ENCODE peak calls at places on chromosomes 1 and 21, in six cellular contexts. One of them, this sample, is unnamed.

GRCh38 chr21:15084668-15085067 is 19.9 kb upstream of the NRIP1 start:
- DNase-seq in OCI-M1: no peak
- DNase-seq in AML-193: no peak
- DNase-seq in psoas muscle: no peak
- DNase-seq in aorta: no peak
- DNase-seq in dorsolateral prefrontal cortex: no peak
- DNase-seq in this sample: no peak

GRCh38 chr1:57329001-57329400 is 94.9 kb downstream of the DAB1 start:
- DNase-seq in OCI-M1: no peak
- DNase-seq in AML-193: no peak
- DNase-seq in psoas muscle: no peak
- DNase-seq in aorta: no peak
- DNase-seq in dorsolateral prefrontal cortex: no peak
- DNase-seq in this sample: no peak

GRCh38 chr1:153322568-153322967 is 9.8 kb upstream of the PGLYRP3 start:
- DNase-seq in OCI-M1: no peak
- DNase-seq in AML-193: no peak
- DNase-seq in psoas muscle: no peak
- DNase-seq in aorta: no peak
- DNase-seq in dorsolateral prefrontal cortex: no peak
- DNase-seq in this sample: no peak

GRCh38 chr1:62213075-62213914 is 18.6 kb downstream of the L1TD1 start:
- DNase-seq in OCI-M1: no peak
- DNase-seq in AML-193: no peak
- DNase-seq in psoas muscle: no peak
- DNase-seq in aorta: no peak
- DNase-seq in dorsolateral prefrontal cortex: no peak
- DNase-seq in this sample: no peak

GRCh38 chr21:39444406-39445145 is 1.0 kb downstream of the LCA5L start:
- DNase-seq in OCI-M1: no peak
- DNase-seq in AML-193: no peak
- DNase-seq in psoas muscle: no peak
- DNase-seq in aorta: no peak
- DNase-seq in dorsolateral prefrontal cortex: no peak
- DNase-seq in this sample: no peak

GRCh38 chr1:18540136-18540765 is 59.5 kb downstream of the KLHDC7A start:
- DNase-seq in OCI-M1: no peak
- DNase-seq in AML-193: no peak
- DNase-seq in psoas muscle: no peak
- DNase-seq in aorta: peak
- DNase-seq in dorsolateral prefrontal cortex: no peak
- DNase-seq in this sample: no peak

GRCh38 chr1:193729429-193729828 is 543.0 kb upstream of the B3GALT2 start:
- DNase-seq in OCI-M1: peak
- DNase-seq in AML-193: no peak
- DNase-seq in psoas muscle: no peak
- DNase-seq in aorta: no peak
- DNase-seq in dorsolateral prefrontal cortex: no peak
- DNase-seq in this sample: no peak

GRCh38 chr1:159921700-159922498 is 3.4 kb downstream of the TAGLN2 start:
- DNase-seq in OCI-M1: peak
- DNase-seq in AML-193: no peak
- DNase-seq in psoas muscle: no peak
- DNase-seq in aorta: peak
- DNase-seq in dorsolateral prefrontal cortex: no peak
- DNase-seq in this sample: no peak

GRCh38 chr1:236292425-236292824 is 10.7 kb upstream of the ERO1B start:
- DNase-seq in OCI-M1: no peak
- DNase-seq in AML-193: no peak
- DNase-seq in psoas muscle: no peak
- DNase-seq in aorta: no peak
- DNase-seq in dorsolateral prefrontal cortex: no peak
- DNase-seq in this sample: no peak

GRCh38 chr1:61270761-61271411 is 188.5 kb downstream of the NFIA start:
- DNase-seq in OCI-M1: peak
- DNase-seq in AML-193: no peak
- DNase-seq in psoas muscle: no peak
- DNase-seq in aorta: no peak
- DNase-seq in dorsolateral prefrontal cortex: no peak
- DNase-seq in this sample: no peak

GRCh38 chr21:27649746-27650145 is 682.9 kb upstream of the ADAMTS5 start:
- DNase-seq in OCI-M1: no peak
- DNase-seq in AML-193: no peak
- DNase-seq in psoas muscle: no peak
- DNase-seq in aorta: no peak
- DNase-seq in dorsolateral prefrontal cortex: no peak
- DNase-seq in this sample: no peak

GRCh38 chr21:45386728-45387371 is 18.1 kb upstream of the COL18A1 start:
- DNase-seq in OCI-M1: peak
- DNase-seq in AML-193: no peak
- DNase-seq in psoas muscle: peak
- DNase-seq in aorta: peak
- DNase-seq in dorsolateral prefrontal cortex: no peak
- DNase-seq in this sample: no peak

GRCh38 chr1:155984341-155984740 is 6.0 kb upstream of the ARHGEF2 start:
- DNase-seq in OCI-M1: no peak
- DNase-seq in AML-193: no peak
- DNase-seq in psoas muscle: no peak
- DNase-seq in aorta: no peak
- DNase-seq in dorsolateral prefrontal cortex: no peak
- DNase-seq in this sample: no peak

GRCh38 chr1:45792744-45793143 is 10.7 kb upstream of the MAST2 start:
- DNase-seq in OCI-M1: no peak
- DNase-seq in AML-193: no peak
- DNase-seq in psoas muscle: no peak
- DNase-seq in aorta: no peak
- DNase-seq in dorsolateral prefrontal cortex: no peak
- DNase-seq in this sample: no peak

GRCh38 chr1:156704930-156705320 is 458 bp downstream of the CRABP2 start:
- DNase-seq in OCI-M1: no peak
- DNase-seq in AML-193: no peak
- DNase-seq in psoas muscle: peak
- DNase-seq in aorta: peak
- DNase-seq in dorsolateral prefrontal cortex: no peak
- DNase-seq in this sample: peak

GRCh38 chr21:37658994-37659458 is 257.2 kb downstream of the KCNJ6 start:
- DNase-seq in OCI-M1: peak
- DNase-seq in AML-193: no peak
- DNase-seq in psoas muscle: no peak
- DNase-seq in aorta: no peak
- DNase-seq in dorsolateral prefrontal cortex: no peak
- DNase-seq in this sample: no peak

GRCh38 chr1:93575586-93576271 is 105.9 kb downstream of the BCAR3 start:
- DNase-seq in OCI-M1: no peak
- DNase-seq in AML-193: no peak
- DNase-seq in psoas muscle: no peak
- DNase-seq in aorta: no peak
- DNase-seq in dorsolateral prefrontal cortex: no peak
- DNase-seq in this sample: no peak

GRCh38 chr1:161928056-161928455 is 95.6 kb downstream of the OLFML2B start:
- DNase-seq in OCI-M1: no peak
- DNase-seq in AML-193: no peak
- DNase-seq in psoas muscle: no peak
- DNase-seq in aorta: no peak
- DNase-seq in dorsolateral prefrontal cortex: no peak
- DNase-seq in this sample: no peak

GRCh38 chr1:5985250-5985649 is 7.0 kb downstream of the NPHP4 start:
- DNase-seq in OCI-M1: no peak
- DNase-seq in AML-193: no peak
- DNase-seq in psoas muscle: peak
- DNase-seq in aorta: peak
- DNase-seq in dorsolateral prefrontal cortex: peak
- DNase-seq in this sample: no peak

GRCh38 chr1:196355206-196355786 is 252.9 kb downstream of the KCNT2 start:
- DNase-seq in OCI-M1: peak
- DNase-seq in AML-193: peak
- DNase-seq in psoas muscle: no peak
- DNase-seq in aorta: no peak
- DNase-seq in dorsolateral prefrontal cortex: no peak
- DNase-seq in this sample: no peak

GRCh38 chr1:29628190-29628589 is 391.9 kb downstream of the PTPRU start:
- DNase-seq in OCI-M1: no peak
- DNase-seq in AML-193: no peak
- DNase-seq in psoas muscle: no peak
- DNase-seq in aorta: no peak
- DNase-seq in dorsolateral prefrontal cortex: no peak
- DNase-seq in this sample: no peak

GRCh38 chr1:43199093-43199726 is 27.1 kb downstream of the CFAP57 start:
- DNase-seq in OCI-M1: no peak
- DNase-seq in AML-193: no peak
- DNase-seq in psoas muscle: no peak
- DNase-seq in aorta: no peak
- DNase-seq in dorsolateral prefrontal cortex: no peak
- DNase-seq in this sample: no peak

GRCh38 chr1:52402860-52403240 is 1.4 kb downstream of the ORC1 start:
- DNase-seq in OCI-M1: peak
- DNase-seq in AML-193: no peak
- DNase-seq in psoas muscle: no peak
- DNase-seq in aorta: no peak
- DNase-seq in dorsolateral prefrontal cortex: no peak
- DNase-seq in this sample: no peak

GRCh38 chr1:109083923-109084322 is 6.6 kb upstream of the TMEM167B start:
- DNase-seq in OCI-M1: peak
- DNase-seq in AML-193: no peak
- DNase-seq in psoas muscle: no peak
- DNase-seq in aorta: no peak
- DNase-seq in dorsolateral prefrontal cortex: no peak
- DNase-seq in this sample: no peak

GRCh38 chr1:31781138-31782065 is 17.3 kb upstream of the ADGRB2 start:
- DNase-seq in OCI-M1: peak
- DNase-seq in AML-193: no peak
- DNase-seq in psoas muscle: peak
- DNase-seq in aorta: peak
- DNase-seq in dorsolateral prefrontal cortex: no peak
- DNase-seq in this sample: no peak